ENCODE peak calls at places on chromosomes 7 and 10, in nine cellular contexts. T is stomach, D is left lung, S is cardiac muscle cell, J is breast epithelium, I is cardiac fibroblast, P is foreskin fibroblast, L is heart left ventricle, A is retinal pigment epithelial cell. F is an unnamed sample.

GRCh38 chr7:135238112-135238744 is 4.6 kb downstream of the STRA8 start:
- DNase-seq in T (no peak), D (no peak), S (no peak), J (no peak), I (no peak), P (no peak), L (no peak), A (no peak), F (no peak)

GRCh38 chr7:40843338-40844026 is 708.7 kb downstream of the SUGCT start:
- DNase-seq in T (no peak), D (no peak), S (no peak), J (no peak), I (peak; percentile 61), P (no peak), L (no peak), A (no peak), F (peak; percentile 60)

GRCh38 chr7:47451851-47452205 is 130.1 kb downstream of the TNS3 start:
- DNase-seq in T (no peak), D (no peak), S (no peak), J (no peak), I (peak; percentile 52), P (peak; percentile 41), L (no peak), A (peak; percentile 92), F (no peak)

GRCh38 chr7:801940-802364 is 30.3 kb upstream of the SUN1 start:
- DNase-seq in T (peak; percentile 76), D (peak; percentile 84), S (no peak), J (peak; percentile 84), I (no peak), P (no peak), L (no peak), A (peak; percentile 65), F (no peak)

GRCh38 chr10:89946106-89946505 is 244.7 kb downstream of the KIF20B start:
- DNase-seq in T (no peak), D (no peak), S (no peak), J (no peak), I (peak; percentile 21), P (no peak), L (no peak), A (no peak), F (no peak)

GRCh38 chr7:145692237-145692950 is 424.2 kb upstream of the CNTNAP2 start:
- DNase-seq in T (no peak), D (no peak), S (no peak), J (no peak), I (peak; percentile 35), P (no peak), L (no peak), A (peak; percentile 13), F (no peak)

GRCh38 chr10:93208717-93209464 is 135.2 kb downstream of the CYP26A1 start:
- DNase-seq in T (no peak), D (no peak), S (no peak), J (peak; percentile 56), I (peak; percentile 45), P (no peak), L (no peak), A (no peak), F (peak; percentile 23)

GRCh38 chr10:27527597-27528295 is 23.6 kb downstream of the RAB18 start:
- DNase-seq in T (no peak), D (no peak), S (no peak), J (no peak), I (peak; percentile 18), P (no peak), L (no peak), A (no peak), F (no peak)

GRCh38 chr10:96587255-96588059 is 645 bp upstream of the TM9SF3 start:
- DNase-seq in T (peak; percentile 66), D (no peak), S (no peak), J (no peak), I (peak; percentile 88), P (peak; percentile 73), L (no peak), A (peak; percentile 60), F (peak; percentile 68)

GRCh38 chr7:102404005-102404861 is 8.1 kb downstream of the PRKRIP1 start:
- DNase-seq in T (no peak), D (no peak), S (peak; percentile 64), J (no peak), I (peak; percentile 73), P (peak; percentile 23), L (no peak), A (no peak), F (peak; percentile 16)

GRCh38 chr7:100574362-100575205 is 884 bp upstream of the SAP25 start:
- DNase-seq in T (no peak), D (no peak), S (no peak), J (no peak), I (no peak), P (no peak), L (peak; percentile 54), A (no peak), F (no peak)

GRCh38 chr7:26201261-26202018 is at the start of gene CBX3:
- DNase-seq in T (peak; percentile 85), D (peak; percentile 93), S (peak; percentile 95), J (peak; percentile 90), I (no peak), P (peak; percentile 72), L (peak; percentile 95), A (no peak), F (peak; percentile 48)

GRCh38 chr10:43692051-43692825 is 43.6 kb upstream of the ZNF32 start:
- DNase-seq in T (no peak), D (no peak), S (no peak), J (no peak), I (peak; percentile 82), P (peak; percentile 61), L (no peak), A (no peak), F (no peak)

GRCh38 chr10:43693602-43694001 is 44.9 kb upstream of the ZNF32 start:
- DNase-seq in T (no peak), D (no peak), S (no peak), J (no peak), I (peak; percentile 68), P (no peak), L (no peak), A (no peak), F (peak; percentile 25)

GRCh38 chr10:43689955-43690771 is 41.5 kb upstream of the ZNF32 start:
- DNase-seq in T (peak; percentile 84), D (peak; percentile 84), S (peak; percentile 85), J (peak; percentile 67), I (peak; percentile 87), P (peak; percentile 74), L (peak; percentile 95), A (peak; percentile 17), F (peak; percentile 62)

GRCh38 chr10:43689618-43689954 is 40.9 kb upstream of the ZNF32 start:
- DNase-seq in T (peak; percentile 68), D (peak; percentile 79), S (peak; percentile 20), J (peak; percentile 32), I (peak; percentile 65), P (peak; percentile 28), L (peak; percentile 90), A (no peak), F (peak; percentile 6)

GRCh38 chr10:43691503-43691902 is 42.8 kb upstream of the ZNF32 start:
- DNase-seq in T (no peak), D (no peak), S (no peak), J (no peak), I (peak; percentile 55), P (peak; percentile 40), L (no peak), A (no peak), F (no peak)
- TF ChIP-seq CTCF in T (no peak), D (no peak), S (peak; percentile 30), J (no peak), I (peak; percentile 38), P (no peak), L (no peak), A (no peak), F (peak; percentile 54)

GRCh38 chr7:132351858-132352539 is 224.3 kb downstream of the PLXNA4 start:
- DNase-seq in T (no peak), D (no peak), S (no peak), J (no peak), I (no peak), P (no peak), L (no peak), A (no peak), F (no peak)
- H3K4me3 ChIP-seq in T (no peak overlapping the region), D (no peak overlapping the region), S (no peak overlapping the region), J (no peak overlapping the region), I (no peak overlapping the region), P (no peak overlapping the region), L (no peak overlapping the region), A (no peak overlapping the region), F (no peak overlapping the region)

GRCh38 chr7:114931656-114932011 is 9.7 kb downstream of the MDFIC start:
- DNase-seq in T (no peak), D (no peak), S (no peak), J (no peak), I (no peak), P (no peak), L (no peak), A (no peak), F (no peak)

GRCh38 chr7:114930829-114931655 is 9.1 kb downstream of the MDFIC start:
- DNase-seq in T (no peak), D (no peak), S (no peak), J (no peak), I (peak; percentile 62), P (no peak), L (no peak), A (no peak), F (peak; percentile 53)

GRCh38 chr7:114933665-114934064 is 11.8 kb downstream of the MDFIC start:
- DNase-seq in T (no peak), D (no peak), S (no peak), J (no peak), I (no peak), P (no peak), L (no peak), A (no peak), F (no peak)

GRCh38 chr7:114934758-114935157 is 12.9 kb downstream of the MDFIC start:
- DNase-seq in T (no peak), D (no peak), S (no peak), J (no peak), I (no peak), P (no peak), L (no peak), A (no peak), F (no peak)

DNA sequence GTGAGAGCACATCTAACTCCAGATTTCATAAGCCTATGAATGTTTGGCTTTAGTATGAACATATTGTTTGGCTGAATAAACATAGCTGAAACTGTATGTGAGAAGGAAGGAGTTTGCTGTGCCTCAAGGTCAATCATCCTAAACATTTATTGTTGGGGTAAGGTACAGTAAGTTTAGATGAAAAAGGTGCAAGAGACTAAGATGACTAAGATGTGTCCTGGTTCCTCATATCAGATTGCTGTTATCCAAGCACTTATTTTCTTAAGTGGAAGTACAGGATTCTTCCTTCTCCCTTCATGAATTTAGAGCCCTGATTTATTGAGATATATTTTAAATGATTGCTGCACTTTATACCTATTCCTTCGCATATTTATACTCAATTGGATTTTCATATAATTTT is 12.2 kb downstream of the MDFIC start:
- DNase-seq in T (no peak), D (no peak), S (no peak), J (no peak), I (no peak), P (no peak), L (no peak), A (no peak), F (no peak)
- TF ChIP-seq CTCF in T (no peak), D (no peak), S (no peak), J (no peak), I (no peak), P (no peak), L (no peak), A (no peak), F (no peak)

GRCh38 chr7:69710773-69711445 is 112.6 kb downstream of the AUTS2 start:
- DNase-seq in T (no peak), D (no peak), S (no peak), J (no peak), I (no peak), P (no peak), L (no peak), A (no peak), F (no peak)
- H3K4me3 ChIP-seq in T (no peak overlapping the region), D (no peak overlapping the region), S (no peak overlapping the region), J (no peak overlapping the region), I (no peak overlapping the region), P (no peak overlapping the region), L (no peak overlapping the region), A (no peak overlapping the region), F (no peak overlapping the region)

GRCh38 chr10:101536800-101537199 is 51.3 kb downstream of the POLL start:
- DNase-seq in T (no peak), D (no peak), S (peak; percentile 47), J (no peak), I (peak; percentile 53), P (no peak), L (no peak), A (no peak), F (no peak)
- TF ChIP-seq CTCF in T (no peak), D (peak; percentile 27), S (peak; percentile 49), J (no peak), I (peak; percentile 47), P (peak; percentile 44), L (peak; percentile 46), A (peak; percentile 52), F (peak; percentile 32)

F was measured in brain microvascular endothelial cell.